ENCODE peak calls at places on chromosomes 2 and 18, in four cellular contexts. T is ovary; A is effector memory CD4-positive, alpha-beta T cell; E is adrenal gland. B is an unnamed sample.
A peak's percentile ranks its signal among the peaks of the same experiment; 100 is the strongest.

GRCh38 chr2:118811514-118811913 is 35.9 kb downstream of the EN1 start:
- DNase-seq in A (no peak), E (no peak), T (no peak), B (no peak)

GRCh38 chr2:224433442-224433841 is 31.5 kb upstream of the FAM124B start:
- DNase-seq in A (no peak), E (no peak), T (no peak), B (no peak)

GRCh38 chr18:36895606-36896005 is 66.7 kb downstream of the KIAA1328 start:
- DNase-seq in T (no peak), A (no peak), E (no peak), B (no peak)

GRCh38 chr2:3169106-3169870 is 208.3 kb downstream of the EIPR1 start:
- DNase-seq in T (no peak), A (no peak), E (no peak), B (no peak)

GRCh38 chr18:59961086-59961485 is 61.3 kb downstream of the PMAIP1 start:
- DNase-seq in A (no peak), T (no peak), E (no peak), B (no peak)

GRCh38 chr18:24054130-24054529 is 39.6 kb downstream of the TTC39C start:
- DNase-seq in E (no peak), T (no peak), A (peak; percentile 9), B (no peak)

GRCh38 chr2:164257794-164258193 is 363.5 kb downstream of the GRB14 start:
- DNase-seq in E (no peak), A (no peak), T (no peak), B (no peak)

GRCh38 chr2:12764075-12764722 is 47.5 kb downstream of the TRIB2 start:
- DNase-seq in E (no peak), A (no peak), T (no peak), B (no peak)

GRCh38 chr18:40485318-40485717 is 1469.7 kb upstream of the PIK3C3 start:
- DNase-seq in E (no peak), T (no peak), A (no peak), B (no peak)

GRCh38 chr2:68274022-68274421 is 21.7 kb upstream of the PPP3R1 start:
- DNase-seq in E (no peak), A (no peak), T (no peak), B (no peak)

DNA sequence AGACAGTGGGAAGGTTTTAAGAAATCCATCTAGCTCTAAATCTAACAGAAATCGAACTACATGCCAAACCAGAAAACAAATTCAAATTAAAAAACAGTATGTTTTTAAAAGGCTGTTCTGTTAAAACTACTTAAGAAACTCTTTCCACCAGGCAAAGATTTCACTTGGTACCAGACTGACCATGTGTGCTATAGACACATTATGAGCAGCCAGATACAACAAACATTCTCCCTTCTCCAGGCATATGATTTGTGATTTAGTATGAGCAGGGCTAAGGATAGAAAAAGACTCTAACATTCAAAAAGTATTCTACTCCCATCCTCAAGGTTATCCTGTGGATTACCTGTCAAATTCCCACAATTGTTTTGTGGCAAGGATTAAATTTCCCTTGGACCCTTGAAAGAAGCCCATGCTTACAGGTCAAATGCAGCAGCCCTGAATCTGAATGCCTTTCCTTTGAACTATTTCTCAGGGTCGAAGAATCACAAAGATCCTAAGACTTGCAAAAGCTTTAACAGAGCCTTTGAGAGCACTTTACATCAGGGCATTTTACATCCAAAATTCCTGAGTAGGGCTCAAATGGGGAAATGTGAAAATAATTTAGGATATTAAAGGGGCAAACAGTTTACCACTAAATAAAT is 42.5 kb upstream of the TTC32 start:
- DNase-seq in T (no peak), A (no peak), E (no peak), B (no peak)
- H3K4me3 ChIP-seq in T (no peak overlapping the region), A (no peak overlapping the region), E (no peak overlapping the region), B (no peak overlapping the region)

GRCh38 chr2:156457523-156458228 is 21.5 kb downstream of the GPD2 start:
- DNase-seq in A (no peak), E (no peak), T (no peak), B (no peak)

GRCh38 chr2:156456616-156457015 is 20.4 kb downstream of the GPD2 start:
- DNase-seq in E (no peak), T (no peak), A (no peak), B (no peak)

GRCh38 chr2:156459720-156460119 is 23.5 kb downstream of the GPD2 start:
- DNase-seq in T (no peak), A (no peak), E (peak; percentile 47), B (no peak)

GRCh38 chr2:156455366-156455975 is 19.3 kb downstream of the GPD2 start:
- DNase-seq in A (no peak), E (no peak), T (no peak), B (no peak)

DNA sequence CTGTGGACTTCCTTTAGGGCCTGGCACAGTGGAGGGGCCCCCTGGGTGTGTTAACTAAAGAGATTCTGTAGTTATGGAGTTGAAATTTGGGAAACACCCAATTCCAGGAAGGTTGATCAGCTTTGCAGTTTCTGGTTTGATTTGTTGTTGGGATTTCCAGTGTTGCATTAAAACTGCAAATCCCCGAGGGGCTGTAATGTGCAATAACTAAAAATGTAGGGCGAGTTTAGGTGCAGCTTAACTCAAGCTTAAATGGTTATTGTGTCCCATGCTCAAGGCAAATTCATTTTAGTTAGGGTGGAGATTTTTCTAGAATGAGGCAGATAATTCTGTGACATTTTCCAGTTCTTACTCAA is 22.0 kb downstream of the GPD2 start:
- DNase-seq in E (no peak), T (no peak), A (no peak), B (no peak)
- H3K4me1 ChIP-seq in E (peaks cover 5% of the 10 kb centered on the region), T (peaks cover 1% of the 10 kb centered on the region), A (no peaks in the 10 kb centered on the region), B (peaks cover 8% of the 10 kb centered on the region)

GRCh38 chr2:66432801-66433694 is 1.9 kb upstream of the MEIS1 start:
- DNase-seq in E (peak; percentile 96), A (no peak), T (peak; percentile 91), B (peak; percentile 94)

GRCh38 chr2:66430906-66431619 is 3.9 kb upstream of the MEIS1 start:
- DNase-seq in E (no peak), T (no peak), A (no peak), B (no peak)

GRCh38 chr2:66430195-66430905 is 4.6 kb upstream of the MEIS1 start:
- DNase-seq in E (no peak), A (no peak), T (no peak), B (no peak)

GRCh38 chr2:66433695-66433944 is 1.3 kb upstream of the MEIS1 start:
- DNase-seq in A (no peak), T (no peak), E (no peak), B (no peak)

GRCh38 chr2:66431840-66432511 is 2.9 kb upstream of the MEIS1 start:
- DNase-seq in T (peak; percentile 44), E (no peak), A (no peak), B (peak; percentile 59)
- H3K4me3 ChIP-seq in T (peak overlapping the region; percentile 80), E (peak overlapping the region; percentile 71), A (no peak overlapping the region), B (peak overlapping the region; percentile 86)

GRCh38 chr2:237727363-237727762 is 71.2 kb upstream of the RBM44 start:
- DNase-seq in T (no peak), A (no peak), E (no peak), B (no peak)
- H3K4me1 ChIP-seq in T (peaks cover 1% of the 10 kb centered on the region), A (peaks cover 34% of the 10 kb centered on the region), E (peaks cover 69% of the 10 kb centered on the region), B (peaks cover 17% of the 10 kb centered on the region)